ENCODE peak calls at places on chromosomes 6 and 20, in nine cellular contexts. D is stomach, M is sigmoid colon, I is SK-N-MC, U is GM12891, Q is HepG2, T is spleen, Y is transverse colon, J is endothelial cell of umbilical vein. N is an unnamed sample.

GRCh38 chr20:33282196-33282934 is 649 bp upstream of the BPIFB1 start:
- DNase-seq in D (no peak), M (no peak), I (no peak), U (no peak), Q (no peak), T (no peak), Y (no peak), J (no peak), N (no peak)

GRCh38 chr6:152124432-152125074 is 317.1 kb downstream of the ESR1 start:
- DNase-seq in D (no peak), M (no peak), I (no peak), U (no peak), Q (peak), T (no peak), Y (no peak), J (peak), N (no peak)

GRCh38 chr6:81700414-81700813 is 52.1 kb downstream of the TENT5A start:
- DNase-seq in D (no peak), M (no peak), I (no peak), U (no peak), Q (no peak), T (no peak), Y (no peak), J (no peak), N (no peak)

GRCh38 chr6:25675172-25675571 is 23.2 kb downstream of the SCGN start:
- DNase-seq in D (peak), M (no peak), I (no peak), U (no peak), Q (no peak), T (no peak), Y (no peak), J (no peak), N (no peak)

GRCh38 chr6:108560463-108561308 is at the start of gene FOXO3:
- DNase-seq in D (peak), M (peak), I (no peak), U (peak), Q (peak), T (peak), Y (peak), J (peak), N (peak)

GRCh38 chr20:46293084-46293483 is 15.2 kb downstream of the CDH22 start:
- DNase-seq in D (no peak), M (no peak), I (no peak), U (no peak), Q (peak), T (peak), Y (no peak), J (peak), N (no peak)

GRCh38 chr20:10438217-10438616 is 3.1 kb downstream of the SLX4IP start:
- DNase-seq in D (no peak), M (no peak), I (no peak), U (no peak), Q (no peak), T (no peak), Y (no peak), J (no peak), N (no peak)

GRCh38 chr6:151721141-151721540 is 86.3 kb upstream of the ESR1 start:
- DNase-seq in D (no peak), M (no peak), I (no peak), U (no peak), Q (no peak), T (no peak), Y (no peak), J (no peak), N (no peak)

GRCh38 chr6:166397849-166398248 is 15.1 kb upstream of the MPC1 start:
- DNase-seq in D (no peak), M (no peak), I (no peak), U (no peak), Q (no peak), T (no peak), Y (no peak), J (no peak), N (no peak)

GRCh38 chr6:136669299-136669699 is 119.1 kb upstream of the MAP7 start:
- DNase-seq in D (no peak), M (no peak), I (peak), U (no peak), Q (peak), T (no peak), Y (no peak), J (peak), N (no peak)

GRCh38 chr6:130676077-130676772 is 151.0 kb upstream of the SMLR1 start:
- DNase-seq in D (no peak), M (peak), I (no peak), U (no peak), Q (no peak), T (no peak), Y (peak), J (no peak), N (no peak)

GRCh38 chr20:24990810-24991252 is 1.7 kb downstream of the APMAP start:
- DNase-seq in D (peak), M (peak), I (no peak), U (no peak), Q (no peak), T (peak), Y (no peak), J (no peak), N (peak)

GRCh38 chr6:24664049-24664987 is 2.4 kb downstream of the TDP2 start:
- DNase-seq in D (no peak), M (no peak), I (no peak), U (no peak), Q (peak), T (no peak), Y (peak), J (no peak), N (no peak)

GRCh38 chr6:50962213-50962759 is 143.6 kb downstream of the TFAP2B start:
- DNase-seq in D (no peak), M (no peak), I (no peak), U (no peak), Q (no peak), T (no peak), Y (no peak), J (no peak), N (no peak)

GRCh38 chr6:10375391-10375969 is 39.4 kb downstream of the TFAP2A start:
- DNase-seq in D (no peak), M (no peak), I (no peak), U (no peak), Q (no peak), T (no peak), Y (no peak), J (no peak), N (no peak)

DNA sequence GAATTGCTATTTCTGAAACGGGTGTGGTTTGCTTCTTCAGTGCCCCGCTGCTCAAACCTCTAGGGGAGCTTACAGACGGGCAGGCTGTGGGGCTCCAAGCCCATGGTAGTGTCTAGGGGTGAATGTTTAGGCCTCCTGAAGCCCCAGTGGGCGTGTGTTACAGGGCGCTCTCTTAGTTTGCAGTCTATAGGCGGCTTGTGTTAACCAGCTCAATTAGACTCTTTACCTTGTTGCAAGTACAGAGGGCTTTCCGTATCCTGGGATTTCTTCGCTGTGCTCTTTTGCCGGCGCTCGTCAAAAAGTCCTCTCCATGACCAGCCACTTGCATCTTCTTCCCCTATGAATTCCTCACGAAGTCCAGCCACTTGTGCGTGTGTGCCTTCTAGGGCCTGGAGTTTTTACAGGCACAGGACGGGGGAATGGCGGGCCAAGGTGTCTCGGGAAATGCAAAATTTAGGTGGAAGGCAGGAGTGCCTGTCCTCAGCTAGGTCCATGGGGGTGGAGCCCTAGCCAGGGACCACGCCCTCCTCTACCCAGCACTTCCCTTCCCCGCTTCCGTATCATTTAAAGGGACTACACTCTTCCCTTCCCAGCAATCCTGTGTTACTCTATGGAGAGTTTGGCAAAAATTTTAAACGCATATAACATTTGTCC is 94.5 kb downstream of the HTR1B start:
- DNase-seq in D (peak), M (no peak), I (no peak), U (no peak), Q (no peak), T (no peak), Y (peak), J (peak), N (no peak)
- TF ChIP-seq POLR2AphosphoS5 in D (no peak), M (no peak), I (no peak), U (no peak), Q (no peak), T (peak), Y (no peak), J (no peak), N (no peak)

DNA sequence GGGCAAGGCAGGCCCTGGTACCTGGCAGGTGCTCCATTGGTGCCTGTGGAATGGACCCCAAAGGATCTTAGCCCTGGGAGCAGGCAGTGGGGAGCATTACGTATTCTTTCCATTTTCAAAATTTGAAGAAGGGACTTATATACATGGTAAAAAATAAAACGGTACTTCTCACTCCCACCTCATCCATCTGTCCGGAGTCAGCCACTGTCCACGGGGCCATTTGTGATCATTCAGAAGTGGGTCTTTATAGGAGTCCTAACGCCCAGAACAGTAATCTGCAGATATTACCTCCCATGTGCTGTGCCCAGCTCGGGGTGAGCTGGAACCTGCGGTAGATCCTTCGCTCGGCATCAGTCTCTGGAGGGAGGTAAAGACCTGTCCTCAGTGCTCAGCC is 110.4 kb downstream of the SYCP2 start:
- DNase-seq in D (no peak), M (no peak), I (no peak), U (no peak), Q (no peak), T (no peak), Y (no peak), J (no peak), N (no peak)
- TF ChIP-seq POLR2AphosphoS5 in D (no peak), M (no peak), I (no peak), U (no peak), Q (no peak), T (no peak), Y (no peak), J (no peak), N (no peak)

GRCh38 chr6:4134841-4135664 is at the start of gene ECI2:
- DNase-seq in D (peak), M (no peak), I (no peak), U (peak), Q (peak), T (peak), Y (peak), J (peak), N (peak)
- TF ChIP-seq POLR2AphosphoS5 in D (peak), M (peak), I (peak), U (no peak), Q (peak), T (peak), Y (peak), J (peak), N (peak)

DNA sequence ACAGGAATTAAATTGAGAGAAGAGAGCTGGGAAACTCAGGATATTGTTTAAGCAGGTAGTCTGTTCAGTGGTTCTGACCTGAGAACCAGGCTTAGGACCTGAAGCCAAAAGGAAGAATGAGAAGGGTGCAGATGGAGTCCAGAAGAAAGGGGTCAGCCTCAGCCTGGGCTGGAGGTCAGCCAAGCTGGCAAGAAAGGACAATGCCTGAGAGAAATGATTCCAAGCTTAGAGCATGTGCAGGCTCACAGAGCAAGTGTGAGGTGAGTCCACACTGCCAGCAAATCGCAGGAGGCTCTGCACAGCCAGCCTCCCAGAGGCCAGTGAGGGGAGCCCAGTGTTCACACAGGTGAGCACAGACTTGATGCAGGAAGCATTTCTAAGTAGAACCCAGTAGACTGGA is 47.3 kb downstream of the DAAM2 start:
- DNase-seq in D (no peak), M (no peak), I (no peak), U (no peak), Q (no peak), T (no peak), Y (no peak), J (no peak), N (no peak)
- TF ChIP-seq POLR2AphosphoS5 in D (no peak), M (no peak), I (no peak), U (no peak), Q (no peak), T (no peak), Y (no peak), J (no peak), N (no peak)

GRCh38 chr20:48827880-48828733 is at the start of gene PREX1:
- DNase-seq in D (peak), M (peak), I (no peak), U (peak), Q (no peak), T (peak), Y (peak), J (peak), N (peak)
- TF ChIP-seq POLR2AphosphoS5 in D (peak), M (no peak), I (peak), U (peak), Q (no peak), T (peak), Y (no peak), J (peak), N (no peak)